ENCODE peak calls at places on chromosomes 4 and X, in six cellular contexts. One of them, this sample, is unnamed.

GRCh38 chrX:140664939-140665338 is 44.6 kb upstream of the LINC00632 start:
- DNase-seq in fibroblast of lung: peak
- DNase-seq in pancreas: no peak
- DNase-seq in iPS-NIHi11: no peak
- DNase-seq in EL: peak
- DNase-seq in left colon: no peak
- DNase-seq in this sample: no peak

GRCh38 chrX:68072016-68072415 is 361.3 kb downstream of the OPHN1 start:
- DNase-seq in fibroblast of lung: peak
- DNase-seq in pancreas: no peak
- DNase-seq in EL: peak
- DNase-seq in left colon: no peak
- DNase-seq in iPS-NIHi11: no peak
- DNase-seq in this sample: no peak

GRCh38 chr4:138494931-138495330 is 252.8 kb upstream of the SLC7A11 start:
- DNase-seq in fibroblast of lung: no peak
- DNase-seq in pancreas: no peak
- DNase-seq in iPS-NIHi11: peak
- DNase-seq in left colon: no peak
- DNase-seq in EL: peak
- DNase-seq in this sample: no peak

GRCh38 chrX:72308566-72309296 is 3.0 kb upstream of the CITED1 start:
- DNase-seq in EL: peak
- DNase-seq in pancreas: peak
- DNase-seq in left colon: peak
- DNase-seq in iPS-NIHi11: peak
- DNase-seq in fibroblast of lung: peak
- DNase-seq in this sample: peak

GRCh38 chrX:283115-283845 is 2.1 kb downstream of the PLCXD1 start:
- DNase-seq in left colon: peak
- DNase-seq in pancreas: peak
- DNase-seq in iPS-NIHi11: peak
- DNase-seq in fibroblast of lung: peak
- DNase-seq in EL: peak
- DNase-seq in this sample: peak

GRCh38 chr4:82679531-82679930 is 117.7 kb upstream of the TMEM150C start:
- DNase-seq in EL: no peak
- DNase-seq in left colon: no peak
- DNase-seq in pancreas: no peak
- DNase-seq in fibroblast of lung: no peak
- DNase-seq in iPS-NIHi11: no peak
- DNase-seq in this sample: no peak

GRCh38 chrX:71634366-71634765 is 16.1 kb upstream of the CXCR3 start:
- DNase-seq in iPS-NIHi11: no peak
- DNase-seq in left colon: no peak
- DNase-seq in fibroblast of lung: no peak
- DNase-seq in EL: no peak
- DNase-seq in pancreas: no peak
- DNase-seq in this sample: no peak

GRCh38 chr4:88467392-88467791 is 10.5 kb downstream of the HERC5 start:
- DNase-seq in iPS-NIHi11: no peak
- DNase-seq in EL: no peak
- DNase-seq in pancreas: no peak
- DNase-seq in left colon: no peak
- DNase-seq in fibroblast of lung: no peak
- DNase-seq in this sample: no peak

GRCh38 chrX:9609987-9610386 is 145.1 kb downstream of the TBL1X start:
- DNase-seq in iPS-NIHi11: no peak
- DNase-seq in EL: no peak
- DNase-seq in pancreas: no peak
- DNase-seq in fibroblast of lung: no peak
- DNase-seq in left colon: no peak
- DNase-seq in this sample: no peak

GRCh38 chr4:149901128-149901527 is 85.5 kb upstream of the IQCM start:
- DNase-seq in left colon: peak
- DNase-seq in iPS-NIHi11: no peak
- DNase-seq in EL: no peak
- DNase-seq in pancreas: no peak
- DNase-seq in fibroblast of lung: no peak
- DNase-seq in this sample: no peak

GRCh38 chrX:130771648-130772312 is 131.2 kb downstream of the ENOX2 start:
- DNase-seq in pancreas: no peak
- DNase-seq in fibroblast of lung: no peak
- DNase-seq in iPS-NIHi11: no peak
- DNase-seq in EL: no peak
- DNase-seq in left colon: no peak
- DNase-seq in this sample: no peak

GRCh38 chrX:134692990-134693389 is 34.7 kb upstream of the PLAC1 start:
- DNase-seq in fibroblast of lung: peak
- DNase-seq in left colon: no peak
- DNase-seq in EL: peak
- DNase-seq in pancreas: no peak
- DNase-seq in iPS-NIHi11: no peak
- DNase-seq in this sample: no peak

GRCh38 chrX:29535212-29536162 is 679.9 kb upstream of the MAGEB2 start:
- DNase-seq in left colon: no peak
- DNase-seq in iPS-NIHi11: no peak
- DNase-seq in pancreas: no peak
- DNase-seq in fibroblast of lung: peak
- DNase-seq in EL: no peak
- DNase-seq in this sample: no peak

GRCh38 chr4:6689506-6689960 is 4.1 kb upstream of the S100P start:
- DNase-seq in pancreas: no peak
- DNase-seq in EL: no peak
- DNase-seq in fibroblast of lung: no peak
- DNase-seq in iPS-NIHi11: no peak
- DNase-seq in left colon: peak
- DNase-seq in this sample: no peak

This sample was measured in prostate gland.